ENCODE peak calls at places on chromosomes 7 and 10, in four cellular contexts. Z is HepG2, C is GM12878, P is K562. N is an unnamed sample.

GRCh38 chr10:125141150-125141859 is 19.1 kb downstream of the CTBP2 start:
- DNase-seq in Z (no peak), C (no peak), P (no peak), N (no peak)

GRCh38 chr10:99522511-99523250 is 10.1 kb upstream of the NKX2-3 start:
- DNase-seq in Z (no peak), C (no peak), P (no peak), N (no peak)

GRCh38 chr7:35289376-35289775 is 35.5 kb upstream of the TBX20 start:
- DNase-seq in Z (no peak), C (no peak), P (no peak), N (no peak)

GRCh38 chr10:119543814-119544642 is 1.5 kb upstream of the RGS10 start:
- DNase-seq in Z (no peak), C (no peak), P (no peak), N (no peak)

GRCh38 chr7:142873871-142874270 is 11.7 kb downstream of the TRPV6 start:
- DNase-seq in Z (no peak), C (no peak), P (no peak), N (no peak)

GRCh38 chr10:32005050-32005449 is 51.2 kb downstream of the KIF5B start:
- DNase-seq in Z (peak), C (peak), P (peak), N (peak)

GRCh38 chr7:15159239-15159638 is 256.7 kb upstream of the DGKB start:
- DNase-seq in Z (no peak), C (no peak), P (no peak), N (no peak)

GRCh38 chr10:49081532-49082275 is 33.6 kb downstream of the VSTM4 start:
- DNase-seq in Z (peak), C (no peak), P (no peak), N (no peak)

GRCh38 chr10:110081914-110082313 is 74.1 kb downstream of the ADD3 start:
- DNase-seq in Z (peak), C (no peak), P (no peak), N (no peak)

GRCh38 chr10:60717852-60718251 is 60.4 kb upstream of the CDK1 start:
- DNase-seq in Z (no peak), C (no peak), P (no peak), N (no peak)

GRCh38 chr10:4812952-4813351 is 13.1 kb upstream of the AKR1E2 start:
- DNase-seq in Z (peak), C (no peak), P (peak), N (peak)

GRCh38 chr7:6614941-6615737 is at the start of gene ZNF853:
- DNase-seq in Z (no peak), C (no peak), P (peak), N (no peak)

GRCh38 chr7:17682586-17682985 is 257.7 kb downstream of the SNX13 start:
- DNase-seq in Z (no peak), C (no peak), P (no peak), N (no peak)

GRCh38 chr10:104622175-104622574 is 18.9 kb upstream of the SORCS3 start:
- DNase-seq in Z (no peak), C (no peak), P (no peak), N (no peak)

GRCh38 chr7:156963472-156963871 is 14.0 kb downstream of the NOM1 start:
- DNase-seq in Z (no peak), C (no peak), P (no peak), N (no peak)

GRCh38 chr7:151759591-151760042 is 117.3 kb downstream of the PRKAG2 start:
- DNase-seq in Z (peak), C (no peak), P (peak), N (peak)

GRCh38 chr7:133676805-133677370 is 424.0 kb downstream of the EXOC4 start:
- DNase-seq in Z (no peak), C (no peak), P (no peak), N (no peak)

GRCh38 chr7:133672866-133673265 is 420.0 kb downstream of the EXOC4 start:
- DNase-seq in Z (no peak), C (no peak), P (no peak), N (no peak)

GRCh38 chr7:133678137-133678814 is 425.4 kb downstream of the EXOC4 start:
- DNase-seq in Z (no peak), C (no peak), P (no peak), N (no peak)

GRCh38 chr7:133674079-133674478 is 421.2 kb downstream of the EXOC4 start:
- DNase-seq in Z (no peak), C (no peak), P (no peak), N (no peak)

GRCh38 chr7:133675510-133676218 is 422.8 kb downstream of the EXOC4 start:
- DNase-seq in Z (no peak), C (no peak), P (no peak), N (no peak)
- TF ChIP-seq ZBTB33 in Z (no peak), C (no peak), P (no peak), N (no peak)

GRCh38 chr7:155363146-155363539 is 65.5 kb downstream of the INSIG1 start:
- DNase-seq in Z (no peak), C (no peak), P (no peak), N (no peak)

GRCh38 chr7:155361363-155361680 is 63.6 kb downstream of the INSIG1 start:
- DNase-seq in Z (no peak), C (no peak), P (no peak), N (no peak)

GRCh38 chr7:155362380-155363145 is 64.9 kb downstream of the INSIG1 start:
- DNase-seq in Z (no peak), C (no peak), P (no peak), N (no peak)

GRCh38 chr7:155360495-155361362 is 63.1 kb downstream of the INSIG1 start:
- DNase-seq in Z (no peak), C (no peak), P (no peak), N (no peak)

GRCh38 chr7:155361947-155362346 is 64.3 kb downstream of the INSIG1 start:
- DNase-seq in Z (no peak), C (no peak), P (no peak), N (no peak)
- TF ChIP-seq ATF3 in Z (no peak), C (no peak), P (no peak), N (no peak)

DNA sequence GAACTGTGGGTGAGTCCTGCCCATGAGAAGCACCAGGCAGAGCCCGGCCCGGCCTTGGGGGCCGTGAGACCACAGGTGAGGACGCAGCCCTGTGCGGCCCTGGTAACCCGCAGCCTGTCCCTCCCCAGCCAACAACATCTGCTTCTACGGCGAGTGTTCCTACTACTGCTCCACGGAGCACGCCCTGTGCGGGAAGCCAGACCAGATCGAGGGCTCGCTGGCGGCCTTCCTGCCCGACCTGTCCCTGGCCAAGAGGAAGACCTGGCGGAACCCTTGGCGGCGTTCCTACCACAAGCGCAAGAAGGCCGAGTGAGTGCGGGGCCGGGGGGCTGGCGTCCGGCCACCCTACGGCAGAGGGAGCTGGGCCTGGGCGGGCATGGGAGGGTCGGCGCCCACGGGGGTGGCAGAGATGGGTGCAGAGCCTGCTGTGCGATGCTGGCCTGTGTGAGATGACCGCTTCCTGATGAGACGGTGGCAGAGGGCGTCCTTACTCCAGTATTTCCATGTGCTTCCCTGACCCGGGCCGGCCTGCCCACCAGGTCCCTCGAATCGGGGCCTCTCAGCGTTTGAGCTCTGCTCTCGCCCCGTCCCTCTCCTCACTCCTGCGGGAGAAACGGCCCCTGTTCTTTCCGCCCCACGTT is 34.1 kb upstream of the FOXL3 start:
- DNase-seq in Z (no peak), C (no peak), P (no peak), N (no peak)
- TF ChIP-seq ZBTB33 in Z (no peak), C (no peak), P (no peak), N (no peak)

GRCh38 chr10:90007226-90007625 is 305.8 kb downstream of the KIF20B start:
- DNase-seq in Z (no peak), C (no peak), P (no peak), N (no peak)
- TF ChIP-seq ATF3 in Z (no peak), C (no peak), P (no peak), N (no peak)

N was measured in HCT116.